ENCODE peak calls at places on chromosomes 11 and 22, in five cellular contexts. X is nucleus accumbens, I is Right ventricle myocardium superior, P is neural crest cell, M is B cell. S is an unnamed sample.

GRCh38 chr11:111761056-111761455 is 5.1 kb downstream of the PPP2R1B start:
- DNase-seq in X (no peak), I (no peak), P (no peak), M (no peak), S (no peak)

GRCh38 chr11:132898676-132899075 is 633.6 kb downstream of the OPCML start:
- DNase-seq in X (no peak), I (no peak), P (no peak), M (no peak), S (no peak)

GRCh38 chr22:47167056-47167455 is 404.6 kb downstream of the TBC1D22A start:
- DNase-seq in X (no peak), I (peak), P (no peak), M (peak), S (no peak)

GRCh38 chr22:23109441-23109978 is 32.3 kb downstream of the RSPH14 start:
- DNase-seq in X (no peak), I (no peak), P (no peak), M (no peak), S (no peak)

GRCh38 chr11:83195176-83195531 is 1.6 kb downstream of the ANKRD42 start:
- DNase-seq in X (no peak), I (no peak), P (no peak), M (no peak), S (no peak)

GRCh38 chr22:17369553-17370035 is 334 bp downstream of the CECR2 start:
- DNase-seq in X (no peak), I (peak), P (peak), M (no peak), S (peak)

GRCh38 chr22:47129902-47130301 is 367.5 kb downstream of the TBC1D22A start:
- DNase-seq in X (peak), I (peak), P (no peak), M (no peak), S (no peak)

GRCh38 chr11:63933459-63933858 is 5.3 kb upstream of the NAA40 start:
- DNase-seq in X (no peak), I (no peak), P (no peak), M (no peak), S (no peak)

GRCh38 chr11:113681282-113681681 is 24.8 kb downstream of the TMPRSS5 start:
- DNase-seq in X (no peak), I (no peak), P (no peak), M (no peak), S (no peak)

GRCh38 chr11:23948831-23949230 is 548.0 kb upstream of the LUZP2 start:
- DNase-seq in X (no peak), I (no peak), P (no peak), M (no peak), S (no peak)

GRCh38 chr22:27984723-27985122 is 65.7 kb upstream of the PITPNB start:
- DNase-seq in X (no peak), I (no peak), P (no peak), M (no peak), S (no peak)

GRCh38 chr11:104320091-104320490 is 156.1 kb upstream of the PDGFD start:
- DNase-seq in X (no peak), I (no peak), P (no peak), M (no peak), S (no peak)

GRCh38 chr11:31340903-31341572 is 28.5 kb downstream of the DCDC1 start:
- DNase-seq in X (no peak), I (no peak), P (no peak), M (no peak), S (no peak)

GRCh38 chr11:114057147-114057546 is 2.4 kb upstream of the ZBTB16 start:
- DNase-seq in X (no peak), I (peak), P (no peak), M (no peak), S (no peak)

GRCh38 chr11:65316311-65316978 is 1.8 kb downstream of the CDC42EP2 start:
- DNase-seq in X (no peak), I (peak), P (no peak), M (no peak), S (no peak)

GRCh38 chr11:1053121-1053901 is 16.8 kb upstream of the MUC6 start:
- DNase-seq in X (no peak), I (peak), P (no peak), M (no peak), S (no peak)

GRCh38 chr22:27100789-27101188 is 443.4 kb downstream of the MIAT start:
- DNase-seq in X (peak), I (no peak), P (peak), M (no peak), S (no peak)

GRCh38 chr22:31148953-31149627 is 8.8 kb upstream of the PLA2G3 start:
- DNase-seq in X (peak), I (peak), P (peak), M (peak), S (peak)

GRCh38 chr11:57776101-57776511 is 14.5 kb downstream of the CTNND1 start:
- DNase-seq in X (no peak), I (no peak), P (no peak), M (no peak), S (no peak)

GRCh38 chr11:57732661-57733060 is 8.6 kb upstream of the SELENOH start:
- DNase-seq in X (no peak), I (no peak), P (no peak), M (no peak), S (no peak)

GRCh38 chr11:113314065-113314388 is 356 bp upstream of the TTC12 start:
- DNase-seq in X (no peak), I (no peak), P (no peak), M (no peak), S (no peak)

GRCh38 chr22:48417143-48418070 is 1410.3 kb downstream of the BRD1 start:
- DNase-seq in X (no peak), I (no peak), P (no peak), M (no peak), S (no peak)

GRCh38 chr22:31333648-31334047 is 12.5 kb downstream of the PATZ1 start:
- DNase-seq in X (no peak), I (no peak), P (no peak), M (no peak), S (no peak)

GRCh38 chr11:78150754-78151153 is 11.3 kb upstream of the ALG8 start:
- DNase-seq in X (no peak), I (no peak), P (no peak), M (no peak), S (no peak)

GRCh38 chr11:3614742-3615171 is 27.0 kb downstream of the ART5 start:
- DNase-seq in X (no peak), I (peak), P (no peak), M (peak), S (no peak)

GRCh38 chr11:70866834-70867233 is 385.5 kb downstream of the SHANK2 start:
- DNase-seq in X (no peak), I (no peak), P (no peak), M (no peak), S (no peak)

GRCh38 chr11:44315947-44316387 is 6.0 kb upstream of the ALX4 start:
- DNase-seq in X (no peak), I (no peak), P (no peak), M (no peak), S (no peak)

GRCh38 chr22:29117799-29118477 is 45.1 kb downstream of the KREMEN1 start:
- DNase-seq in X (no peak), I (no peak), P (no peak), M (no peak), S (no peak)

GRCh38 chr22:49303061-49303735 is 524.5 kb downstream of the BRD1 start:
- DNase-seq in X (no peak), I (no peak), P (no peak), M (no peak), S (no peak)

GRCh38 chr11:76102772-76103171 is 103.5 kb downstream of the WNT11 start:
- DNase-seq in X (no peak), I (peak), P (no peak), M (no peak), S (no peak)

GRCh38 chr11:131246589-131247164 is 123.7 kb upstream of the NTM start:
- DNase-seq in X (peak), I (peak), P (peak), M (no peak), S (no peak)

GRCh38 chr22:24089951-24090350 is 78.8 kb downstream of the CABIN1 start:
- DNase-seq in X (no peak), I (no peak), P (no peak), M (no peak), S (no peak)

GRCh38 chr11:124746621-124747243 is 5.3 kb downstream of the VSIG2 start:
- DNase-seq in X (peak), I (peak), P (no peak), M (peak), S (peak)

GRCh38 chr22:36194971-36195370 is 6.6 kb downstream of the APOL4 start:
- DNase-seq in X (peak), I (peak), P (peak), M (peak), S (no peak)

GRCh38 chr22:43424201-43424600 is 12.4 kb downstream of the MPPED1 start:
- DNase-seq in X (no peak), I (no peak), P (no peak), M (no peak), S (no peak)

GRCh38 chr11:74773481-74773880 is 24.8 kb downstream of the RNF169 start:
- DNase-seq in X (no peak), I (no peak), P (no peak), M (no peak), S (no peak)